ENCODE peak calls at places on chromosomes 4 and X, in seven cellular contexts. F is dorsolateral prefrontal cortex, Y is brain microvascular endothelial cell, V is thyroid gland, X is HCT116, S is Peyer's patch, O is upper lobe of right lung. L is an unnamed sample. For H3K27me3, the result is how much of the 10 kb centered on the place peaks cover.

GRCh38 chr4:164956766-164957643 is 20.5 kb downstream of the TRIM61 start:
- DNase-seq in F (peak), Y (peak), V (peak), X (no peak), S (peak), O (peak), L (no peak)

GRCh38 chr4:74335341-74336019 is 27.2 kb downstream of the EPGN start:
- DNase-seq in F (no peak), Y (no peak), V (no peak), X (no peak), S (no peak), O (no peak), L (no peak)

GRCh38 chr4:56435001-56435747 is at the start of gene PPAT:
- DNase-seq in F (peak), Y (peak), V (peak), X (peak), S (peak), O (peak), L (peak)

GRCh38 chr4:152956650-152957436 is 20.7 kb downstream of the FHDC1 start:
- DNase-seq in F (no peak), Y (peak), V (peak), X (no peak), S (peak), O (no peak), L (no peak)

GRCh38 chr4:3217266-3217665 is 31.7 kb upstream of the MSANTD1 start:
- DNase-seq in F (no peak), Y (no peak), V (no peak), X (no peak), S (no peak), O (no peak), L (no peak)

GRCh38 chrX:133681416-133681815 is 266.1 kb upstream of the GPC4 start:
- DNase-seq in F (no peak), Y (no peak), V (no peak), X (no peak), S (no peak), O (no peak), L (no peak)

GRCh38 chr4:138426751-138427150 is 184.6 kb upstream of the SLC7A11 start:
- DNase-seq in F (no peak), Y (no peak), V (no peak), X (no peak), S (no peak), O (no peak), L (no peak)

GRCh38 chr4:682490-683172 is 6.3 kb downstream of the SLC49A3 start:
- DNase-seq in F (no peak), Y (no peak), V (no peak), X (no peak), S (peak), O (no peak), L (no peak)

GRCh38 chr4:99087887-99088484 is 602 bp downstream of the ADH5 start:
- DNase-seq in F (peak), Y (peak), V (peak), X (no peak), S (peak), O (peak), L (peak)

GRCh38 chrX:65926095-65927019 is 113.5 kb downstream of the VSIG4 start:
- DNase-seq in F (no peak), Y (no peak), V (no peak), X (no peak), S (peak), O (no peak), L (no peak)

GRCh38 chr4:85842540-85842939 is 367.6 kb downstream of the ARHGAP24 start:
- DNase-seq in F (no peak), Y (no peak), V (no peak), X (no peak), S (peak), O (no peak), L (peak)

GRCh38 chr4:80185787-80186548 is 11.3 kb upstream of the PRDM8 start:
- DNase-seq in F (no peak), Y (no peak), V (no peak), X (no peak), S (no peak), O (no peak), L (no peak)

GRCh38 chr4:174505892-174506291 is 16.4 kb downstream of the HPGD start:
- DNase-seq in F (no peak), Y (no peak), V (no peak), X (no peak), S (no peak), O (no peak), L (no peak)

GRCh38 chrX:96002401-96002800 is 682.2 kb upstream of the DIAPH2 start:
- DNase-seq in F (no peak), Y (no peak), V (no peak), X (no peak), S (no peak), O (no peak), L (no peak)

GRCh38 chrX:103367502-103367901 is 8.8 kb upstream of the BEX3 start:
- DNase-seq in F (no peak), Y (no peak), V (no peak), X (no peak), S (no peak), O (no peak), L (no peak)

GRCh38 chr4:153616005-153616555 is 68.0 kb upstream of the TLR2 start:
- DNase-seq in F (no peak), Y (no peak), V (no peak), X (no peak), S (no peak), O (no peak), L (no peak)

GRCh38 chr4:85495621-85496020 is 20.7 kb downstream of the ARHGAP24 start:
- DNase-seq in F (no peak), Y (no peak), V (no peak), X (no peak), S (no peak), O (no peak), L (no peak)

GRCh38 chr4:28890949-28891348 is 1829.2 kb upstream of the PCDH7 start:
- DNase-seq in F (no peak), Y (no peak), V (no peak), X (no peak), S (no peak), O (no peak), L (no peak)

GRCh38 chrX:133007458-133007857 is 49.0 kb upstream of the HS6ST2 start:
- DNase-seq in F (no peak), Y (no peak), V (no peak), X (no peak), S (no peak), O (no peak), L (no peak)

GRCh38 chr4:45292844-45293243 is 566.5 kb upstream of the GNPDA2 start:
- DNase-seq in F (no peak), Y (no peak), V (no peak), X (no peak), S (no peak), O (peak), L (no peak)

GRCh38 chrX:23127586-23127985 is 127.8 kb downstream of the DDX53 start:
- DNase-seq in F (no peak), Y (no peak), V (no peak), X (no peak), S (no peak), O (no peak), L (no peak)

GRCh38 chr4:48223633-48224295 is 45.9 kb downstream of the TEC start:
- DNase-seq in F (no peak), Y (no peak), V (no peak), X (peak), S (no peak), O (no peak), L (no peak)

GRCh38 chrX:140501321-140501720 is 3.5 kb downstream of the SOX3 start:
- DNase-seq in F (no peak), Y (no peak), V (no peak), X (no peak), S (no peak), O (no peak), L (no peak)

GRCh38 chr4:185128272-185129119 is 14.6 kb upstream of the SLC25A4 start:
- DNase-seq in F (peak), Y (no peak), V (peak), X (no peak), S (no peak), O (peak), L (no peak)

GRCh38 chr4:45578874-45579273 is 545.0 kb downstream of the GABRG1 start:
- DNase-seq in F (no peak), Y (no peak), V (no peak), X (no peak), S (no peak), O (no peak), L (no peak)

GRCh38 chr4:177051473-177052060 is 258.1 kb upstream of the NEIL3 start:
- DNase-seq in F (no peak), Y (no peak), V (peak), X (peak), S (no peak), O (no peak), L (no peak)

GRCh38 chrX:37998586-37999267 is 7.6 kb upstream of the SYTL5 start:
- DNase-seq in F (no peak), Y (peak), V (no peak), X (peak), S (no peak), O (no peak), L (no peak)

GRCh38 chr4:184166736-184167135 is 50.9 kb downstream of the ENPP6 start:
- DNase-seq in F (no peak), Y (no peak), V (no peak), X (no peak), S (no peak), O (no peak), L (no peak)

GRCh38 chrX:7264399-7264798 is 116.4 kb upstream of the PUDP start:
- DNase-seq in F (no peak), Y (no peak), V (no peak), X (no peak), S (no peak), O (no peak), L (no peak)

GRCh38 chr4:119209077-119209476 is 3.4 kb upstream of the USP53 start:
- DNase-seq in F (no peak), Y (peak), V (no peak), X (peak), S (no peak), O (no peak), L (no peak)

GRCh38 chrX:19824603-19825002 is 62.8 kb downstream of the SH3KBP1 start:
- DNase-seq in F (no peak), Y (peak), V (peak), X (no peak), S (no peak), O (no peak), L (no peak)

GRCh38 chrX:2320580-2321327 is 180.0 kb downstream of the DHRSX start:
- DNase-seq in F (no peak), Y (no peak), V (peak), X (no peak), S (peak), O (peak), L (no peak)

GRCh38 chr4:26192921-26193894 is 127.6 kb upstream of the RBPJ start:
- DNase-seq in F (no peak), Y (no peak), V (no peak), X (no peak), S (no peak), O (no peak), L (no peak)
- TF ChIP-seq CTCF in F (peak), Y (peak), V (no peak), X (no peak), S (no peak), O (no peak), L (no peak)

GRCh38 chrX:70336767-70337166 is 46.9 kb downstream of the KIF4A start:
- DNase-seq in F (no peak), Y (no peak), V (no peak), X (no peak), S (no peak), O (no peak), L (no peak)
- H3K27me3 ChIP-seq in F (under half), Y (under half), V (under half), X (under half), S (under half), O (under half), L (under half)

GRCh38 chr4:87977521-87978278 is 2.2 kb downstream of the SPP1 start:
- DNase-seq in F (peak), Y (no peak), V (no peak), X (no peak), S (no peak), O (no peak), L (no peak)
- H3K4me3 ChIP-seq in F (peak), Y (no peak), V (no peak), X (no peak), S (no peak), O (no peak), L (no peak)

DNA sequence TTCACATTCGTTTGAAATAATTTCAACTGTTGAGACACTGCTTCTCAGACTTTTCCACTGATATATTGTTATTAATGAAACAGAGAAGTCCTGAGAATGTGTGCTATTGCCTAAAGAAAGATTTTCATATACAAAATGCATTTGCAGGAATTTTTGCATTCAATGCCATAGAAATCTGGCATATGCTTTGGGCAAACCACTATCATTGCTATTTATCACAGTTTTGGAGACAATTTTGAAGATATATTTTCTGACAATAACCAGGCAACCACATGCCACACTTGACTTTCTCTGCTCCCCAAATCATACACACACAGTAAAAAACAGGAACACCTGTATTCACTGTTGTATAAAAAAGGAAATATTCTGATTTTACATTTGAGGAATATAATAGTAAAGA is 1303.7 kb upstream of the IGFBP7 start:
- DNase-seq in F (no peak), Y (no peak), V (no peak), X (no peak), S (no peak), O (no peak), L (no peak)
- TF ChIP-seq CTCF in F (no peak), Y (no peak), V (no peak), X (no peak), S (no peak), O (no peak), L (no peak)

DNA sequence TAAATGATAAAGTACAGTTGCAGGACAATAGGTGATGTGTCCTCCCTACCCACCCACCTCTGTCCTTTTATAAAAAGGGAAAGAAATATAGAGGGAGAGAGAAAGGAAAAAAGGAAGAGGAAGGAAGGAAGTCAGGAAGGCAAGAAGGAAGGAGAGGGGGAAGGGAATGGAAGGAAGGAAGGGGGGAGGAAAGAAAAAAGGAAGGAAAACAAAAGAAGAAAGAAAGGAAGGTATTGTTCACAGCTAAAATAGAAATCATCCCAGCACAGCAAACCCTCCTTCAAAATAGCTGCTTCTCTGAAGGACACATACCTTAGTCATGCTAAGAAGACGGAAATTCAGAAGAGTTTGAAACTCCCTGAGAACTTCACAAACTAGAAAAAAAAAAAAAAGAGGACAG is 8.4 kb downstream of the NKX6-1 start:
- DNase-seq in F (no peak), Y (no peak), V (no peak), X (no peak), S (no peak), O (no peak), L (no peak)
- H3K27me3 ChIP-seq in F (half or more), Y (under half), V (under half), X (under half), S (half or more), O (half or more), L (under half)

L was measured in thoracic aorta.